ENCODE peak calls at places on chromosome 4, in nine cellular contexts. P is hypothalamus; H is activated T-helper 1 cell treated with Interleukin-2 at 50 U/mL for 16 hours; N is T-helper 9 cell; S is hepatocyte; Q is ELR; O is activated T-cell treated with anti-CD3 and anti-CD28 coated beads, Interleukin-2, amount 50 U/mL, for 72 hours; R is cortex of kidney; V is frontal cortex. I is an unnamed sample.

GRCh38 chr4:23373269-23373668 is 516.6 kb downstream of the PPARGC1A start:
- DNase-seq in P (no peak), H (no peak), N (no peak), S (peak; percentile 76), Q (peak; percentile 20), O (peak; percentile 52), R (no peak), V (no peak), I (peak; percentile 63)

GRCh38 chr4:119743644-119744043 is 115.0 kb upstream of the PDE5A start:
- DNase-seq in P (no peak), H (no peak), N (no peak), S (no peak), Q (no peak), O (no peak), R (no peak), V (no peak), I (no peak)

GRCh38 chr4:159308571-159309340 is 205.9 kb downstream of the RAPGEF2 start:
- DNase-seq in P (no peak), H (no peak), N (no peak), S (no peak), Q (peak; percentile 82), O (no peak), R (no peak), V (no peak), I (peak; percentile 56)

GRCh38 chr4:6402566-6403399 is 69.6 kb downstream of the PPP2R2C start:
- DNase-seq in P (no peak), H (no peak), N (no peak), S (no peak), Q (no peak), O (no peak), R (no peak), V (no peak), I (no peak)

GRCh38 chr4:177118596-177118995 is 191.1 kb upstream of the NEIL3 start:
- DNase-seq in P (no peak), H (no peak), N (no peak), S (no peak), Q (no peak), O (no peak), R (no peak), V (no peak), I (no peak)

GRCh38 chr4:127162741-127163140 is 470.0 kb upstream of the INTU start:
- DNase-seq in P (no peak), H (no peak), N (no peak), S (no peak), Q (peak; percentile 60), O (no peak), R (no peak), V (no peak), I (no peak)

GRCh38 chr4:37825943-37826281 is 574 bp upstream of the PGM2 start:
- DNase-seq in P (no peak), H (no peak), N (no peak), S (no peak), Q (no peak), O (no peak), R (no peak), V (peak; percentile 24), I (no peak)

GRCh38 chr4:183955666-183956065 is 50.6 kb downstream of the STOX2 start:
- DNase-seq in P (no peak), H (no peak), N (no peak), S (no peak), Q (no peak), O (no peak), R (no peak), V (no peak), I (no peak)

GRCh38 chr4:100106982-100107381 is 83.3 kb downstream of the DDIT4L start:
- DNase-seq in P (no peak), H (no peak), N (no peak), S (no peak), Q (no peak), O (peak; percentile 24), R (no peak), V (no peak), I (no peak)

GRCh38 chr4:178937130-178937529 is 1494.9 kb upstream of the AGA start:
- DNase-seq in P (no peak), H (no peak), N (no peak), S (no peak), Q (peak; percentile 54), O (no peak), R (no peak), V (peak; percentile 5), I (peak; percentile 39)

GRCh38 chr4:112057479-112057878 is 87.8 kb upstream of the FAM241A start:
- DNase-seq in P (no peak), H (no peak), N (no peak), S (no peak), Q (no peak), O (no peak), R (no peak), V (no peak), I (no peak)

GRCh38 chr4:183492791-183493221 is 12.1 kb upstream of the ING2 start:
- DNase-seq in P (no peak), H (no peak), N (no peak), S (no peak), Q (peak; percentile 94), O (no peak), R (no peak), V (no peak), I (peak; percentile 79)

GRCh38 chr4:56731857-56732256 is 50.8 kb upstream of the HOPX start:
- DNase-seq in P (no peak), H (no peak), N (no peak), S (peak; percentile 68), Q (no peak), O (no peak), R (no peak), V (no peak), I (no peak)

GRCh38 chr4:163815776-163816175 is 321.3 kb downstream of the TMA16 start:
- DNase-seq in P (no peak), H (no peak), N (no peak), S (no peak), Q (no peak), O (no peak), R (no peak), V (no peak), I (no peak)

GRCh38 chr4:113618205-113618604 is 143.3 kb downstream of the CAMK2D start:
- DNase-seq in P (no peak), H (no peak), N (no peak), S (no peak), Q (no peak), O (no peak), R (no peak), V (no peak), I (no peak)